ENCODE peak calls at places on chromosomes 7 and 10, in seven cellular contexts. W is CD8-positive, alpha-beta memory T cell; Y is fibroblast of lung; I is stimulated activated CD8-positive, alpha-beta memory T cell treated with anti-CD3 and anti-CD28 coated beads, Interleukin-15, amount 100 ng/mL, for 4 hours; O is nephron progenitor cell; M is EL; F is progenitor cell of endocrine pancreas. A is an unnamed sample.

GRCh38 chr7:115042596-115042995 is 120.7 kb downstream of the MDFIC start:
- DNase-seq in W (no peak), Y (no peak), I (no peak), O (no peak), M (no peak), F (no peak), A (no peak)

GRCh38 chr10:86545097-86545496 is 23.5 kb upstream of the WAPL start:
- DNase-seq in W (no peak), Y (no peak), I (no peak), O (no peak), M (no peak), F (no peak), A (no peak)

GRCh38 chr10:107022600-107023354 is 141.7 kb downstream of the SORCS1 start:
- DNase-seq in W (no peak), Y (no peak), I (no peak), O (no peak), M (no peak), F (no peak), A (no peak)

GRCh38 chr7:157041004-157041403 is 30.5 kb upstream of the MNX1 start:
- DNase-seq in W (no peak), Y (no peak), I (no peak), O (no peak), M (no peak), F (no peak), A (no peak)

GRCh38 chr10:127872871-127873600 is 19.7 kb downstream of the CLRN3 start:
- DNase-seq in W (no peak), Y (no peak), I (no peak), O (no peak), M (no peak), F (no peak), A (no peak)

GRCh38 chr10:14560274-14560673 is 214.4 kb downstream of the FAM107B start:
- DNase-seq in W (peak; percentile 38), Y (peak; percentile 65), I (peak; percentile 64), O (no peak), M (peak; percentile 80), F (no peak), A (peak; percentile 56)

GRCh38 chr7:1624999-1625927 is 44.8 kb upstream of the ELFN1 start:
- DNase-seq in W (no peak), Y (no peak), I (no peak), O (no peak), M (no peak), F (no peak), A (no peak)

GRCh38 chr7:3923307-3923918 is 622.4 kb downstream of the SDK1 start:
- DNase-seq in W (no peak), Y (no peak), I (no peak), O (no peak), M (no peak), F (no peak), A (no peak)

GRCh38 chr7:157004050-157004838 is 6.2 kb downstream of the MNX1 start:
- DNase-seq in W (no peak), Y (peak; percentile 42), I (no peak), O (peak; percentile 75), M (peak; percentile 40), F (no peak), A (peak; percentile 42)

GRCh38 chr10:133359972-133360610 is 2.3 kb upstream of the FUOM start:
- DNase-seq in W (no peak), Y (no peak), I (no peak), O (no peak), M (no peak), F (no peak), A (no peak)